ENCODE peak calls at places on chromosomes 5 and 9, in five cellular contexts. M is HCT116, K is OCI-LY7, S is right atrium auricular region, F is IMR-90. E is an unnamed sample.

GRCh38 chr5:153153086-153153485 is 337.4 kb upstream of the GRIA1 start:
- DNase-seq in K (no peak), S (no peak), M (no peak), F (no peak), E (no peak)

GRCh38 chr9:108478871-108479332 is 376.9 kb downstream of the ACTL7B start:
- DNase-seq in S (no peak), K (no peak), F (peak; percentile 88), M (no peak), E (no peak)

GRCh38 chr5:149656576-149657182 is 73.4 kb upstream of the PPARGC1B start:
- DNase-seq in K (peak; percentile 88), F (no peak), S (no peak), M (no peak), E (no peak)

GRCh38 chr9:83108208-83108607 is 45.3 kb upstream of the RASEF start:
- DNase-seq in F (no peak), M (no peak), S (no peak), K (no peak), E (no peak)

GRCh38 chr5:173328896-173329369 is 719 bp upstream of the STC2 start:
- DNase-seq in F (peak; percentile 80), S (no peak), M (peak; percentile 54), K (no peak), E (no peak)

GRCh38 chr9:133166392-133166791 is 2.7 kb upstream of the GBGT1 start:
- DNase-seq in K (no peak), M (no peak), S (no peak), F (no peak), E (no peak)

GRCh38 chr5:56588636-56589485 is 226.5 kb upstream of the MAP3K1 start:
- DNase-seq in K (peak; percentile 93), M (no peak), S (peak; percentile 66), F (no peak), E (peak; percentile 91)

GRCh38 chr5:154241021-154241420 is 50.5 kb downstream of the GALNT10 start:
- DNase-seq in S (no peak), M (no peak), F (no peak), K (no peak), E (no peak)

GRCh38 chr9:82035332-82035731 is 46.8 kb downstream of the SPATA31D1 start:
- DNase-seq in M (no peak), K (no peak), S (no peak), F (peak; percentile 72), E (no peak)

GRCh38 chr5:168978015-168978414 is 322.9 kb downstream of the SLIT3 start:
- DNase-seq in K (no peak), M (no peak), S (no peak), F (peak; percentile 1), E (no peak)

GRCh38 chr5:180613188-180613587 is 21.9 kb upstream of the SCGB3A1 start:
- DNase-seq in M (no peak), K (no peak), F (no peak), S (no peak), E (no peak)
- H3K4me3 ChIP-seq in M (no peak overlapping the region), K (no peak overlapping the region), F (no peak overlapping the region), S (no peak overlapping the region), E (no peak overlapping the region)

DNA sequence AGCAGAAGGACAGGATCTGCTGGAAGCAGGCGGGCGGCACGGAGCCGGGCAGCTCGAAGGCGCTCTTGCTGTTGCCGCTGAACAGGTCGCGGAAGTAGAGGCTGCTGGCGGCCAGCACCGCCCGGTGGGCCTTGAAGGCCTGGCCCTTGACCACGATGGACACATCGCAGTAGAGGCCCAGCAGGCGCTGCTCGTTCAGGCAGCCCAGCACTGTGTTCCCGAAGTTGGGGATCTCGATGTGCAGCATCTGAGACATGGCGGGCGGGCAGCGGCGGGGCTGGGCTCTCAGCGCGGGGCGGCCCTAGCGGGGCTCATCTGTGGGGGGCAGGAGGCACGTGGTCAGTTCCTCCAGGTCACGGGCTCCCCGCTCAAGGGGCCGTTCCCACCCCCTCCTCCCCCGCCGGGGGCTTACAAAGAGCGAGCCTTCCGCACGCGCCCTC is 44.8 kb downstream of the NACC2 start:
- DNase-seq in F (no peak), K (no peak), S (no peak), M (no peak), E (no peak)
- H3K4me1 ChIP-seq in F (peaks cover 26% of the 10 kb centered on the region), K (no peaks in the 10 kb centered on the region), S (no peaks in the 10 kb centered on the region), M (peaks cover 48% of the 10 kb centered on the region), E (peaks cover 23% of the 10 kb centered on the region)

GRCh38 chr5:34838785-34839714 is at the start of gene TTC23L:
- DNase-seq in M (peak; percentile 60), K (peak; percentile 68), F (peak; percentile 79), S (peak; percentile 89), E (peak; percentile 92)
- H3K27ac ChIP-seq in M (peak within 1 kb of the TSS; percentile 58), K (no peak within 1 kb of the TSS), F (peak within 1 kb of the TSS; percentile 28), S (peak within 1 kb of the TSS; percentile 59), E (peak within 1 kb of the TSS; percentile 61)

GRCh38 chr5:83516361-83516760 is 44.8 kb downstream of the VCAN start:
- DNase-seq in F (peak; percentile 32), K (no peak), M (no peak), S (no peak), E (no peak)

GRCh38 chr5:83513081-83513480 is 41.5 kb downstream of the VCAN start:
- DNase-seq in M (no peak), S (no peak), K (no peak), F (no peak), E (no peak)

GRCh38 chr5:83510199-83510730 is 38.7 kb downstream of the VCAN start:
- DNase-seq in S (no peak), K (no peak), F (no peak), M (no peak), E (no peak)

GRCh38 chr5:83512051-83512745 is 40.7 kb downstream of the VCAN start:
- DNase-seq in F (peak; percentile 37), S (no peak), K (no peak), M (no peak), E (no peak)

DNA sequence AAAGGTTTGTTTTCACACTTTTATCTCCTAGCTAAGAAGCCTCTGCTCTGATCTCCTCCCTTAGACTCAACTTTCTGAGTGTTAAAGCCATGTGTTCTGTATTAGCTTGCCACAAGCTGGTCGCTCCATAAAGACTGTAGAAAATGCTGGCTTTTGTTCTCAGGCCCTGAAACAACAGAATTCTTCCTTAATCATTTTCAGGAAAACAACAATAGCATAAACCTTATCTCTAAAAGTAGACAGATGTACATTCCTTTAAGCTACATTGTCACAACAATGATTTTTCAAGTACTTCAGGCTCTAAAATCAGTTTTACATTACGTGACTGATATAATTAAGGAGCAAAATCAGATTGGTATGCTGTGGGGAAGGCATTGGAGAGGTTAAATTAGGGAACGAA is 41.9 kb downstream of the VCAN start:
- DNase-seq in K (no peak), F (no peak), M (no peak), S (no peak), E (no peak)
- H3K4me3 ChIP-seq in K (no peak overlapping the region), F (no peak overlapping the region), M (no peak overlapping the region), S (no peak overlapping the region), E (no peak overlapping the region)

GRCh38 chr9:127633216-127633615 is 21.1 kb downstream of the STXBP1 start:
- DNase-seq in M (no peak), S (no peak), F (no peak), K (no peak), E (no peak)

GRCh38 chr9:127635198-127635735 is 23.2 kb downstream of the STXBP1 start:
- DNase-seq in S (no peak), F (peak; percentile 17), M (no peak), K (no peak), E (no peak)

GRCh38 chr9:127634021-127634420 is 21.9 kb downstream of the STXBP1 start:
- DNase-seq in K (no peak), F (no peak), M (peak; percentile 7), S (no peak), E (no peak)

GRCh38 chr9:127637322-127637847 is 25.3 kb downstream of the STXBP1 start:
- DNase-seq in S (no peak), F (peak; percentile 87), M (no peak), K (no peak), E (no peak)

GRCh38 chr9:127634698-127635097 is 22.6 kb downstream of the STXBP1 start:
- DNase-seq in S (no peak), K (peak; percentile 40), M (peak; percentile 16), F (no peak), E (no peak)
- H3K4me1 ChIP-seq in S (no peaks in the 10 kb centered on the region), K (no peaks in the 10 kb centered on the region), M (peaks cover 15% of the 10 kb centered on the region), F (peaks cover 2% of the 10 kb centered on the region), E (no peaks in the 10 kb centered on the region)

GRCh38 chr5:132877938-132878337 is 4.5 kb downstream of the LEAP2 start:
- DNase-seq in K (no peak), F (peak; percentile 82), S (no peak), M (no peak), E (no peak)
- H3K27ac ChIP-seq in K (no peak overlapping the region), F (no peak overlapping the region), S (no peak overlapping the region), M (no peak overlapping the region), E (no peak overlapping the region)

GRCh38 chr5:31639488-31640011 is 619 bp downstream of the PDZD2 start:
- DNase-seq in F (no peak), S (no peak), M (no peak), K (no peak), E (no peak)
- H3K4me3 ChIP-seq in F (peak overlapping the region; percentile 57), S (peak overlapping the region; percentile 69), M (peak overlapping the region; percentile 44), K (peak overlapping the region; percentile 38), E (no peak overlapping the region)

GRCh38 chr5:67205981-67206380 is 9.4 kb upstream of the CD180 start:
- DNase-seq in K (no peak), M (no peak), S (no peak), F (no peak), E (no peak)
- H3K4me1 ChIP-seq in K (peaks cover 86% of the 10 kb centered on the region), M (peaks cover 43% of the 10 kb centered on the region), S (no peaks in the 10 kb centered on the region), F (peaks cover 2% of the 10 kb centered on the region), E (peaks cover 73% of the 10 kb centered on the region)